ENCODE peak calls at places on chromosomes 5 and 9, in seven cellular contexts. One of them, this sample, is unnamed.

GRCh38 chr9:121550569-121551512 is 51.2 kb upstream of the GGTA1 start:
- DNase-seq in tibial artery: peak; percentile 78
- DNase-seq in GM12878: no peak
- DNase-seq in endothelial cell of umbilical vein: peak; percentile 70
- DNase-seq in IMR-90: peak; percentile 46
- DNase-seq in PC-3: peak; percentile 77
- DNase-seq in Peyer's patch: peak; percentile 84
- DNase-seq in this sample: peak; percentile 91

GRCh38 chr9:124079176-124079925 is 67.8 kb downstream of the LHX2 start:
- DNase-seq in tibial artery: no peak
- DNase-seq in GM12878: no peak
- DNase-seq in endothelial cell of umbilical vein: peak; percentile 33
- DNase-seq in IMR-90: peak; percentile 66
- DNase-seq in PC-3: peak; percentile 86
- DNase-seq in Peyer's patch: no peak
- DNase-seq in this sample: no peak

GRCh38 chr9:87740198-87740597 is 14.3 kb downstream of the CTSL start:
- DNase-seq in tibial artery: no peak
- DNase-seq in GM12878: no peak
- DNase-seq in endothelial cell of umbilical vein: no peak
- DNase-seq in IMR-90: peak; percentile 6
- DNase-seq in PC-3: no peak
- DNase-seq in Peyer's patch: no peak
- DNase-seq in this sample: no peak

GRCh38 chr5:177339107-177339638 is 12.3 kb downstream of the LMAN2 start:
- DNase-seq in tibial artery: no peak
- DNase-seq in GM12878: no peak
- DNase-seq in endothelial cell of umbilical vein: no peak
- DNase-seq in IMR-90: no peak
- DNase-seq in PC-3: no peak
- DNase-seq in Peyer's patch: peak; percentile 27
- DNase-seq in this sample: no peak

GRCh38 chr5:171745602-171746001 is 40.0 kb upstream of the SMIM23 start:
- DNase-seq in tibial artery: no peak
- DNase-seq in GM12878: no peak
- DNase-seq in endothelial cell of umbilical vein: no peak
- DNase-seq in IMR-90: no peak
- DNase-seq in PC-3: no peak
- DNase-seq in Peyer's patch: no peak
- DNase-seq in this sample: no peak

GRCh38 chr5:178467261-178468195 is 122.7 kb downstream of the COL23A1 start:
- DNase-seq in tibial artery: peak; percentile 49
- DNase-seq in GM12878: no peak
- DNase-seq in endothelial cell of umbilical vein: peak; percentile 29
- DNase-seq in IMR-90: peak; percentile 32
- DNase-seq in PC-3: peak; percentile 59
- DNase-seq in Peyer's patch: no peak
- DNase-seq in this sample: no peak

GRCh38 chr5:167763772-167764171 is 527.7 kb upstream of the WWC1 start:
- DNase-seq in tibial artery: no peak
- DNase-seq in GM12878: no peak
- DNase-seq in endothelial cell of umbilical vein: no peak
- DNase-seq in IMR-90: peak; percentile 38
- DNase-seq in PC-3: peak; percentile 41
- DNase-seq in Peyer's patch: no peak
- DNase-seq in this sample: no peak

GRCh38 chr9:272251-273213 is 57.9 kb downstream of the DOCK8 start:
- DNase-seq in tibial artery: no peak
- DNase-seq in GM12878: peak; percentile 89
- DNase-seq in endothelial cell of umbilical vein: no peak
- DNase-seq in IMR-90: no peak
- DNase-seq in PC-3: no peak
- DNase-seq in Peyer's patch: no peak
- DNase-seq in this sample: no peak

GRCh38 chr5:155562153-155562552 is 548.6 kb downstream of the KIF4B start:
- DNase-seq in tibial artery: no peak
- DNase-seq in GM12878: no peak
- DNase-seq in endothelial cell of umbilical vein: no peak
- DNase-seq in IMR-90: no peak
- DNase-seq in PC-3: no peak
- DNase-seq in Peyer's patch: no peak
- DNase-seq in this sample: no peak

GRCh38 chr5:169781452-169782345 is 144.6 kb downstream of the DOCK2 start:
- DNase-seq in tibial artery: no peak
- DNase-seq in GM12878: no peak
- DNase-seq in endothelial cell of umbilical vein: no peak
- DNase-seq in IMR-90: no peak
- DNase-seq in PC-3: no peak
- DNase-seq in Peyer's patch: no peak
- DNase-seq in this sample: no peak

GRCh38 chr5:8436919-8437318 is 568.0 kb downstream of the MTRR start:
- DNase-seq in tibial artery: no peak
- DNase-seq in GM12878: no peak
- DNase-seq in endothelial cell of umbilical vein: no peak
- DNase-seq in IMR-90: no peak
- DNase-seq in PC-3: peak; percentile 92
- DNase-seq in Peyer's patch: no peak
- DNase-seq in this sample: no peak

GRCh38 chr5:80654391-80655230 is at the start of the genes DHFR and MSH3:
- DNase-seq in tibial artery: peak; percentile 84
- DNase-seq in GM12878: peak; percentile 81
- DNase-seq in endothelial cell of umbilical vein: peak; percentile 88
- DNase-seq in IMR-90: peak; percentile 83
- DNase-seq in PC-3: peak; percentile 88
- DNase-seq in Peyer's patch: peak; percentile 93
- DNase-seq in this sample: peak; percentile 89

GRCh38 chr5:80656425-80656824 is 1.6 kb upstream of the DHFR start:
- DNase-seq in tibial artery: no peak
- DNase-seq in GM12878: no peak
- DNase-seq in endothelial cell of umbilical vein: no peak
- DNase-seq in IMR-90: peak; percentile 52
- DNase-seq in PC-3: no peak
- DNase-seq in Peyer's patch: no peak
- DNase-seq in this sample: no peak

GRCh38 chr5:80655231-80655784 is 525 bp upstream of the DHFR start:
- DNase-seq in tibial artery: no peak
- DNase-seq in GM12878: no peak
- DNase-seq in endothelial cell of umbilical vein: no peak
- DNase-seq in IMR-90: peak; percentile 32
- DNase-seq in PC-3: peak; percentile 22
- DNase-seq in Peyer's patch: no peak
- DNase-seq in this sample: no peak

GRCh38 chr5:80654054-80654390 is 430 bp upstream of the MSH3 start:
- DNase-seq in tibial artery: no peak
- DNase-seq in GM12878: no peak
- DNase-seq in endothelial cell of umbilical vein: peak; percentile 13
- DNase-seq in IMR-90: no peak
- DNase-seq in PC-3: peak; percentile 4
- DNase-seq in Peyer's patch: peak; percentile 83
- DNase-seq in this sample: no peak

DNA sequence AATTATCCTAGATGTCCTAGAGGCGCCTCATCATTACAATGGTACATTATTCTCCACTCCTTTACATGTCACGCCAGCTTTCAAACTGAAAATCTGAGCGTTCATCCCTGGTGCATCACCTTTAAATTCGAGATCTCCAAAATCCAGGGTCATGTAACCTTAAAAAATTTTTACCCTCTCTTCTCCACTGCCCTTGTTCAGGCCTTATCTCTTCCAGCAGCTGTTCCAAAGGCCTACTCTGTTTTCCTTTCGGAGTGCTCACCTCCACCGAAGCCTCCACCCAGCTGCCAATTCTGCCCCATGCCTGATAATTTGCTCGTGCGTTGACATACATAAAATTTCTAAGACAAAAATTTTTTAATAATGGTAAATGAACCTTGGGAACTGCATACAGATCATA is 955 bp upstream of the MSH3 start:
- DNase-seq in tibial artery: no peak
- DNase-seq in GM12878: no peak
- DNase-seq in endothelial cell of umbilical vein: no peak
- DNase-seq in IMR-90: no peak
- DNase-seq in PC-3: no peak
- DNase-seq in Peyer's patch: no peak
- DNase-seq in this sample: no peak
- H3K4me3 ChIP-seq in tibial artery: no peak overlapping the region
- H3K4me3 ChIP-seq in GM12878: peak overlapping the region; percentile 96
- H3K4me3 ChIP-seq in endothelial cell of umbilical vein: peak overlapping the region; percentile 91
- H3K4me3 ChIP-seq in IMR-90: peak overlapping the region; percentile 100
- H3K4me3 ChIP-seq in PC-3: peak overlapping the region; percentile 99
- H3K4me3 ChIP-seq in Peyer's patch: peak overlapping the region; percentile 97
- H3K4me3 ChIP-seq in this sample: peak overlapping the region; percentile 100

GRCh38 chr5:92653730-92654461 is 927.1 kb downstream of the NR2F1-AS1 start:
- DNase-seq in tibial artery: no peak
- DNase-seq in GM12878: no peak
- DNase-seq in endothelial cell of umbilical vein: no peak
- DNase-seq in IMR-90: no peak
- DNase-seq in PC-3: no peak
- DNase-seq in Peyer's patch: no peak
- DNase-seq in this sample: no peak
- H3K36me3 ChIP-seq in tibial artery: no peaks in the 10 kb centered on the region
- H3K36me3 ChIP-seq in GM12878: no peaks in the 10 kb centered on the region
- H3K36me3 ChIP-seq in endothelial cell of umbilical vein: no peaks in the 10 kb centered on the region
- H3K36me3 ChIP-seq in IMR-90: no peaks in the 10 kb centered on the region
- H3K36me3 ChIP-seq in PC-3: no peaks in the 10 kb centered on the region
- H3K36me3 ChIP-seq in Peyer's patch: no peaks in the 10 kb centered on the region
- H3K36me3 ChIP-seq in this sample: no peaks in the 10 kb centered on the region

DNA sequence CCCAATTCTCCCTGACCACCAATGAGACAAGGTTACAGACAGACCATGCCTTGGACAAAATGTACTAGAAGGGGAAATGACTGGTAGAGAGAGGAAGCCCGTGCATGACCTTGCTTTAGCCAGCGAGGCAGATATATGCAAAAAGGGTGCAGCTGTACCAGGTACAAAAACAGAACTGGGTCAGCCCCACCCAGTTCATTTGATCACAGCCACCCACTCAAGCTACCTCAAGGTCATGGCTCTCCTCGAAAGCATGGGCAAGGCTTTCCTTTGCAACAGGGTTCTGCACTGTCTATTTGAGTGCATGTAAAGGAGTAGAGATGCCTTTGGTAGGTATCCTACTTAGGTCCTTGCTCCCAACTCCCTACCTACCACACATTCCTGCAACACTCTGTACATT is 33.3 kb downstream of the TLE1 start:
- DNase-seq in tibial artery: no peak
- DNase-seq in GM12878: peak; percentile 31
- DNase-seq in endothelial cell of umbilical vein: peak; percentile 52
- DNase-seq in IMR-90: no peak
- DNase-seq in PC-3: no peak
- DNase-seq in Peyer's patch: no peak
- DNase-seq in this sample: no peak
- H3K4me3 ChIP-seq in tibial artery: no peak overlapping the region
- H3K4me3 ChIP-seq in GM12878: no peak overlapping the region
- H3K4me3 ChIP-seq in endothelial cell of umbilical vein: no peak overlapping the region
- H3K4me3 ChIP-seq in IMR-90: no peak overlapping the region
- H3K4me3 ChIP-seq in PC-3: no peak overlapping the region
- H3K4me3 ChIP-seq in Peyer's patch: no peak overlapping the region
- H3K4me3 ChIP-seq in this sample: no peak overlapping the region

GRCh38 chr5:135465391-135466122 is 13.4 kb upstream of the TIFAB start:
- DNase-seq in tibial artery: no peak
- DNase-seq in GM12878: no peak
- DNase-seq in endothelial cell of umbilical vein: no peak
- DNase-seq in IMR-90: no peak
- DNase-seq in PC-3: no peak
- DNase-seq in Peyer's patch: peak; percentile 21
- DNase-seq in this sample: no peak
- H3K36me3 ChIP-seq in tibial artery: no peaks in the 10 kb centered on the region
- H3K36me3 ChIP-seq in GM12878: no peaks in the 10 kb centered on the region
- H3K36me3 ChIP-seq in endothelial cell of umbilical vein: no peaks in the 10 kb centered on the region
- H3K36me3 ChIP-seq in IMR-90: no peaks in the 10 kb centered on the region
- H3K36me3 ChIP-seq in PC-3: no peaks in the 10 kb centered on the region
- H3K36me3 ChIP-seq in Peyer's patch: no peaks in the 10 kb centered on the region
- H3K36me3 ChIP-seq in this sample: no peaks in the 10 kb centered on the region

DNA sequence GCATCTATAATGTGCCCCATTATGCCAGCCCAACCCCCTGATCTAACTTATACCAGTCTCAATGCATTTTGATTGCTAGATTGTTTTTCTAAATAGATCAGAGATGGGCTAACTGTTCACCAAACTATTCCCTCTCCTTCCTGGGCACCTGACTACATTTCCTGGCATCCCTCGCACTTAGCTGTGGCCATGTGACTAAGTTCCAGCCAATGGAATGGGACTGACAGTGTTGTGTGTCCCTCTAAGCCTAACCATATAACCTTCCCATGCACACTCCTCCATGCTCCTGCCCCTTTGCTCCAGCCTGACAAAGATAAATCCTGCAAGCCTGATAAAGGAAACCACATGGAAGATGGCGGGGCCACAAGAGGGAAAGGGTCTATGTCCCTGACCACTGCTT is 12.3 kb upstream of the IFNK start:
- DNase-seq in tibial artery: no peak
- DNase-seq in GM12878: no peak
- DNase-seq in endothelial cell of umbilical vein: no peak
- DNase-seq in IMR-90: no peak
- DNase-seq in PC-3: no peak
- DNase-seq in Peyer's patch: no peak
- DNase-seq in this sample: no peak
- H3K4me3 ChIP-seq in tibial artery: no peak overlapping the region
- H3K4me3 ChIP-seq in GM12878: no peak overlapping the region
- H3K4me3 ChIP-seq in endothelial cell of umbilical vein: no peak overlapping the region
- H3K4me3 ChIP-seq in IMR-90: no peak overlapping the region
- H3K4me3 ChIP-seq in PC-3: no peak overlapping the region
- H3K4me3 ChIP-seq in Peyer's patch: no peak overlapping the region
- H3K4me3 ChIP-seq in this sample: no peak overlapping the region

This sample was measured in ascending aorta.